ENCODE peak calls at places on chromosomes 4 and X, in seven cellular contexts. M is Caco-2, O is NCI-H1694 treated with DMSO at 0.1 percent for 48 hours, V is NCI-H460, I is Kasumi-1, A is MCF 10A, S is amygdala. Z is an unnamed sample.

GRCh38 chr4:168735735-168736134 is 238.9 kb downstream of the PALLD start:
- DNase-seq in A (no peak), O (no peak), M (no peak), I (no peak), S (no peak), V (no peak), Z (no peak)

GRCh38 chr4:102139132-102139573 is 206.1 kb downstream of the SLC39A8 start:
- DNase-seq in M (no peak), A (peak; percentile 90), O (no peak), I (no peak), V (no peak), S (no peak), Z (no peak)

GRCh38 chr4:56684320-56684719 is 3.2 kb upstream of the HOPX start:
- DNase-seq in I (no peak), O (peak; percentile 84), S (no peak), V (no peak), A (peak; percentile 68), M (no peak), Z (peak; percentile 62)

GRCh38 chr4:181289203-181289602 is 954.0 kb upstream of the TENM3 start:
- DNase-seq in O (no peak), A (no peak), V (no peak), I (no peak), M (no peak), S (no peak), Z (no peak)

GRCh38 chr4:80143305-80143679 is 54.0 kb upstream of the PRDM8 start:
- DNase-seq in V (no peak), O (no peak), I (no peak), S (no peak), A (no peak), M (no peak), Z (no peak)

GRCh38 chr4:168917150-168917779 is 92.8 kb downstream of the CBR4 start:
- DNase-seq in A (peak; percentile 64), O (peak; percentile 6), I (peak; percentile 78), M (no peak), V (peak; percentile 21), S (no peak), Z (no peak)

GRCh38 chr4:176635372-176636261 is 157.1 kb downstream of the VEGFC start:
- DNase-seq in V (peak; percentile 96), S (no peak), M (no peak), A (peak; percentile 92), O (no peak), I (no peak), Z (peak; percentile 24)

GRCh38 chrX:102516314-102516936 is at the start of gene TMSB15A:
- DNase-seq in M (no peak), I (peak; percentile 23), V (peak; percentile 26), O (peak; percentile 72), A (peak; percentile 21), S (peak; percentile 42), Z (peak; percentile 68)

GRCh38 chr4:109494538-109494937 is 60.9 kb downstream of the SEC24B start:
- DNase-seq in S (no peak), A (no peak), M (no peak), O (no peak), V (no peak), I (no peak), Z (no peak)

GRCh38 chr4:127446309-127446708 is 186.4 kb upstream of the INTU start:
- DNase-seq in S (no peak), M (no peak), V (no peak), A (no peak), I (no peak), O (no peak), Z (no peak)

GRCh38 chrX:50814701-50815476 is 895 bp upstream of the SHROOM4 start:
- DNase-seq in S (peak; percentile 47), O (no peak), I (no peak), M (no peak), V (no peak), A (no peak), Z (peak; percentile 25)

GRCh38 chr4:33725861-33726260 is 2518.5 kb downstream of the ARAP2 start:
- DNase-seq in O (no peak), M (no peak), V (no peak), S (no peak), I (no peak), A (no peak), Z (no peak)

GRCh38 chr4:176708771-176709311 is 83.9 kb downstream of the VEGFC start:
- DNase-seq in S (no peak), I (no peak), M (no peak), A (peak; percentile 3), V (no peak), O (no peak), Z (no peak)

GRCh38 chr4:145299380-145300076 is 119.1 kb upstream of the OTUD4 start:
- DNase-seq in V (no peak), S (no peak), M (no peak), I (peak; percentile 52), A (peak; percentile 86), O (no peak), Z (peak; percentile 89)

GRCh38 chrX:72255445-72255844 is 16.6 kb upstream of the ERCC6L start:
- DNase-seq in O (no peak), S (no peak), V (no peak), M (no peak), I (no peak), A (no peak), Z (no peak)

GRCh38 chrX:130560558-130560957 is 158.8 kb downstream of the RBMX2 start:
- DNase-seq in S (no peak), O (no peak), M (no peak), A (no peak), I (no peak), V (no peak), Z (no peak)

GRCh38 chr4:76206222-76206942 is 7.2 kb downstream of the SCARB2 start:
- DNase-seq in O (no peak), I (no peak), V (no peak), A (no peak), M (no peak), S (no peak), Z (no peak)

GRCh38 chrX:68941385-68941952 is 112.6 kb downstream of the EFNB1 start:
- DNase-seq in S (no peak), M (no peak), V (no peak), O (no peak), I (no peak), A (no peak), Z (no peak)

GRCh38 chr4:27616166-27616565 is 755.5 kb downstream of the STIM2 start:
- DNase-seq in A (peak; percentile 44), V (no peak), O (no peak), S (no peak), I (no peak), M (no peak), Z (no peak)

GRCh38 chr4:165288639-165289428 is 38.6 kb upstream of the MSMO1 start:
- DNase-seq in V (no peak), M (no peak), A (peak; percentile 69), O (no peak), I (no peak), S (no peak), Z (no peak)

GRCh38 chrX:23514082-23514481 is 153.2 kb upstream of the PRDX4 start:
- DNase-seq in O (no peak), V (no peak), S (no peak), I (no peak), A (no peak), M (no peak), Z (no peak)

GRCh38 chr4:168511780-168512467 is 15.1 kb downstream of the PALLD start:
- DNase-seq in S (no peak), O (no peak), M (no peak), A (no peak), I (no peak), V (no peak), Z (no peak)

GRCh38 chr4:93030670-93031069 is 726.9 kb downstream of the GRID2 start:
- DNase-seq in S (no peak), I (no peak), V (no peak), O (no peak), M (no peak), A (no peak), Z (no peak)

GRCh38 chr4:24181005-24181404 is 291.2 kb upstream of the PPARGC1A start:
- DNase-seq in S (no peak), I (no peak), A (no peak), V (no peak), O (no peak), M (no peak), Z (no peak)

GRCh38 chr4:87073570-87074470 is 139.0 kb downstream of the AFF1 start:
- DNase-seq in S (peak; percentile 37), M (no peak), V (no peak), I (no peak), O (peak; percentile 39), A (no peak), Z (no peak)

GRCh38 chr4:184653650-184654049 is 4.1 kb downstream of the PRIMPOL start:
- DNase-seq in O (no peak), S (no peak), I (no peak), V (no peak), A (no peak), M (no peak), Z (peak; percentile 43)

GRCh38 chrX:53544936-53545335 is 110.8 kb upstream of the HSD17B10 start:
- DNase-seq in M (no peak), I (no peak), O (no peak), S (no peak), V (no peak), A (no peak), Z (no peak)

GRCh38 chr4:184350213-184350817 is 124.0 kb downstream of the IRF2 start:
- DNase-seq in S (no peak), O (no peak), V (no peak), I (no peak), M (no peak), A (no peak), Z (no peak)

GRCh38 chrX:13432376-13432775 is 112.5 kb upstream of the ATXN3L start:
- DNase-seq in O (no peak), A (peak; percentile 84), S (no peak), V (no peak), M (no peak), I (no peak), Z (no peak)

GRCh38 chrX:119004920-119005524 is 30.6 kb downstream of the LONRF3 start:
- DNase-seq in S (peak; percentile 24), A (peak; percentile 45), O (no peak), M (peak; percentile 42), I (peak; percentile 42), V (peak; percentile 43), Z (peak; percentile 11)

GRCh38 chrX:13131511-13132137 is 87.2 kb upstream of the FAM9C start:
- DNase-seq in I (peak; percentile 33), A (peak; percentile 16), S (no peak), O (no peak), V (no peak), M (no peak), Z (peak; percentile 47)

GRCh38 chrX:40094041-40094899 is 3.5 kb downstream of the BCOR start:
- DNase-seq in O (no peak), V (no peak), M (no peak), I (no peak), A (peak; percentile 37), S (no peak), Z (peak; percentile 44)

GRCh38 chr4:78876568-78877320 is 62.5 kb downstream of the PAQR3 start:
- DNase-seq in M (no peak), S (no peak), V (no peak), I (no peak), A (peak; percentile 61), O (no peak), Z (no peak)